ENCODE peak calls at places on chromosomes 12 and 14, in six cellular contexts. S is astrocyte of the spinal cord; Q is cardiac fibroblast; W is psoas muscle; K is mucosa of descending colon; H is CD8-positive, alpha-beta T cell. G is an unnamed sample.

GRCh38 chr14:68160269-68160668 is 340.7 kb downstream of the RAD51B start:
- DNase-seq in H (no peak), Q (no peak), W (no peak), K (no peak), S (no peak), G (no peak)

GRCh38 chr14:64725360-64725815 is 21.2 kb downstream of the PLEKHG3 start:
- DNase-seq in W (no peak), H (no peak), S (no peak), K (peak; percentile 35), Q (no peak), G (no peak)

GRCh38 chr12:128802756-128803155 is 21.0 kb downstream of the SLC15A4 start:
- DNase-seq in S (no peak), Q (no peak), W (no peak), H (no peak), K (no peak), G (no peak)

GRCh38 chr12:116697305-116698130 is 40.4 kb downstream of the SPRING1 start:
- DNase-seq in K (no peak), Q (peak; percentile 31), S (no peak), H (no peak), W (no peak), G (peak; percentile 30)

GRCh38 chr14:95256011-95256775 is 63.5 kb downstream of the CLMN start:
- DNase-seq in H (no peak), W (no peak), S (no peak), K (no peak), Q (no peak), G (no peak)

GRCh38 chr12:54549774-54550451 is 512 bp downstream of the PDE1B start:
- DNase-seq in S (no peak), K (no peak), W (no peak), Q (no peak), H (peak; percentile 53), G (peak; percentile 40)

GRCh38 chr12:124026755-124027745 is 54.0 kb downstream of the ZNF664 start:
- DNase-seq in S (peak; percentile 40), K (no peak), W (no peak), Q (peak; percentile 68), H (no peak), G (peak; percentile 37)

GRCh38 chr12:6570264-6570887 is 2.3 kb upstream of the NOP2 start:
- DNase-seq in S (peak; percentile 22), K (peak; percentile 72), W (no peak), H (no peak), Q (peak; percentile 26), G (peak; percentile 42)

GRCh38 chr14:24408764-24409163 is 10.0 kb downstream of the NYNRIN start:
- DNase-seq in S (no peak), W (no peak), Q (no peak), H (no peak), K (no peak), G (no peak)

GRCh38 chr12:8146416-8146771 is 10.4 kb upstream of the ZNF705A start:
- DNase-seq in S (no peak), K (no peak), H (no peak), W (no peak), Q (no peak), G (no peak)

GRCh38 chr12:75271576-75271975 is 58.5 kb downstream of the CAPS2 start:
- DNase-seq in W (no peak), Q (no peak), H (no peak), K (no peak), S (no peak), G (no peak)

GRCh38 chr12:27682534-27682933 is 13.7 kb upstream of the REP15 start:
- DNase-seq in W (no peak), H (no peak), S (peak; percentile 22), Q (peak; percentile 66), K (no peak), G (peak; percentile 36)

GRCh38 chr14:23099212-23099861 is 4.0 kb downstream of the C14orf119 start:
- DNase-seq in S (no peak), Q (no peak), H (no peak), W (no peak), K (no peak), G (no peak)

GRCh38 chr14:30876692-30877091 is 2.3 kb downstream of the COCH start:
- DNase-seq in W (no peak), H (no peak), K (no peak), S (no peak), Q (no peak), G (no peak)

GRCh38 chr14:92888896-92889295 is 34.1 kb upstream of the CHGA start:
- DNase-seq in Q (no peak), K (no peak), H (no peak), S (no peak), W (no peak), G (no peak)

GRCh38 chr14:92887157-92887556 is 35.8 kb upstream of the CHGA start:
- DNase-seq in W (no peak), H (no peak), K (no peak), S (no peak), Q (no peak), G (no peak)

GRCh38 chr14:92884410-92884809 is 38.5 kb upstream of the CHGA start:
- DNase-seq in S (no peak), H (no peak), Q (no peak), K (no peak), W (no peak), G (no peak)

GRCh38 chr14:92885279-92886061 is 37.5 kb upstream of the CHGA start:
- DNase-seq in K (no peak), W (no peak), H (no peak), Q (no peak), S (no peak), G (no peak)

DNA sequence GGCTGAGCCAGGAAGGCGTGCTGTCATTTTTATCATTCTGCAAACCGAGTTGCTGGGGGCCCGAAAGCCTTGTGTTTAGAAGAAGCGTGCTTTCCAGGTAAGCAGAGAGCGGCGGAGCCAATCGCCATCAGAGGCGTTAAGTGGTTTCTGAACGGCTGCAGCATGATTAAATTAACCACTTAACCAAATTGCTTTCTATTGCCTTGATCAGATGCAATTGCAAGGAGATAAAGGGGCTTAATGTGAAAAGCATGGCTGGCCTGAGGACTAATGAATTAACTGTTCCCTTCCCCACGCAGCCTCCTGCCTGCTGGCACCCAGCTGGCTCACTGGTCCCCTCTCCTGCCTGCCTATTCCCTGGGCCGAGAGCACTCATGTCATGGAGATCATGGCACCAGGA is 36.6 kb upstream of the CHGA start:
- DNase-seq in K (no peak), S (no peak), W (no peak), Q (no peak), H (no peak), G (no peak)
- H3K4me3 ChIP-seq in K (no peak overlapping the region), S (no peak overlapping the region), W (no peak overlapping the region), Q (no peak overlapping the region), H (no peak overlapping the region), G (no peak overlapping the region)

GRCh38 chr12:18805516-18806248 is 67.8 kb downstream of the CAPZA3 start:
- DNase-seq in K (no peak), H (no peak), W (no peak), Q (no peak), S (no peak), G (no peak)
- TF ChIP-seq CTCF in K (no peak), H (no peak), W (no peak), Q (no peak), S (no peak), G (no peak)

GRCh38 chr14:105742531-105742848 is 216.1 kb downstream of the TMEM121 start:
- DNase-seq in K (no peak), S (no peak), H (no peak), W (no peak), Q (no peak), G (no peak)
- H3K4me3 ChIP-seq in K (no peak overlapping the region), S (no peak overlapping the region), H (no peak overlapping the region), W (no peak overlapping the region), Q (no peak overlapping the region), G (no peak overlapping the region)

DNA sequence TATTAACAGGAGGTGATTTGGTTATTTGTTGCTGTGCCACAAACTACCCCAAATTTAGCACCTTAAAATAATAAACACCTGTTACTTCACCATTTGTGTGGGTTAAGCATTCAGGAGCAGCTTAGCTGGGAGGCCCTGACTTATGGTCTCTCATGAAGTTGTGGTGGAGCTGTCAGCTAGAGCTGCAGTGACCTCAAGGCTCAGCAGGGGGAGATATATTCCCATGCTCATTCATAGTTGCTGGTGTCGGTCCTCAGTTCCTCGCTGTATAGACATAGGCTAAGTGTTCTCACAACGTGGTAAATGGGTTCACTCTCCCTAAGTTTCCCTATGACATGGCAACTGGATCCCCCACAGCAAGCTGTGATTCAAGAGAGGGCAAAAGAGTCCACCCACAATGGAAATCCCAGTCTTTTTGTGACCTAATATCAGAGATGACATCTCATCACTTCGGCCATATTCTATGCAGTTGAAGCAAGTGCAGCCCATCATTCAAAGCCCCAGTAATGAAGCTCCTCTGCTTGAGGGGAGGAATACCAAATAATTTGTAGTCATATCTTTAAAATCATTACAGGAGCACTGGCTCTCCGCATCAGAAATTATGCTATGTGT is 41.1 kb downstream of the PRB3 start:
- DNase-seq in H (no peak), W (no peak), S (peak; percentile 54), K (peak; percentile 32), Q (peak; percentile 59), G (peak; percentile 31)
- TF ChIP-seq CTCF in H (no peak), W (no peak), S (peak; percentile 85), K (peak; percentile 20), Q (peak; percentile 77), G (peak; percentile 55)

GRCh38 chr12:48813464-48814312 is 4.6 kb upstream of the CACNB3 start:
- DNase-seq in W (no peak), Q (peak; percentile 8), S (peak; percentile 47), H (no peak), K (peak; percentile 35), G (peak; percentile 36)
- H3K4me3 ChIP-seq in W (peak overlapping the region; percentile 87), Q (peak overlapping the region; percentile 88), S (peak overlapping the region; percentile 87), H (peak overlapping the region; percentile 88), K (peak overlapping the region; percentile 63), G (peak overlapping the region; percentile 90)